ENCODE peak calls at places on chromosomes 3 and 15, in four cellular contexts. One of them, this sample, is unnamed.

GRCh38 chr15:57921371-57921770 is 144.1 kb downstream of the ALDH1A2 start:
- DNase-seq in activated B cell treated with CpG ODN at 0.5 μM for 24 hours: no peak
- DNase-seq in ELR: peak; percentile 14
- DNase-seq in stimulated activated CD8-positive, alpha-beta memory T cell treated with anti-CD3 and anti-CD28 coated beads, Interleukin-2, amount 100 ng/mL, for 48 hours: no peak
- DNase-seq in this sample: no peak

GRCh38 chr3:49723301-49723630 is 485 bp downstream of the GMPPB start:
- DNase-seq in activated B cell treated with CpG ODN at 0.5 μM for 24 hours: peak; percentile 41
- DNase-seq in ELR: peak; percentile 60
- DNase-seq in stimulated activated CD8-positive, alpha-beta memory T cell treated with anti-CD3 and anti-CD28 coated beads, Interleukin-2, amount 100 ng/mL, for 48 hours: peak; percentile 37
- DNase-seq in this sample: no peak

GRCh38 chr3:143002083-143002712 is 828 bp downstream of the U2SURP start:
- DNase-seq in activated B cell treated with CpG ODN at 0.5 μM for 24 hours: no peak
- DNase-seq in ELR: peak; percentile 57
- DNase-seq in stimulated activated CD8-positive, alpha-beta memory T cell treated with anti-CD3 and anti-CD28 coated beads, Interleukin-2, amount 100 ng/mL, for 48 hours: no peak
- DNase-seq in this sample: no peak

GRCh38 chr3:16759227-16759903 is 125.4 kb upstream of the PLCL2 start:
- DNase-seq in activated B cell treated with CpG ODN at 0.5 μM for 24 hours: no peak
- DNase-seq in ELR: peak; percentile 19
- DNase-seq in stimulated activated CD8-positive, alpha-beta memory T cell treated with anti-CD3 and anti-CD28 coated beads, Interleukin-2, amount 100 ng/mL, for 48 hours: no peak
- DNase-seq in this sample: no peak

GRCh38 chr15:44188810-44189209 is 6.3 kb downstream of the FRMD5 start:
- DNase-seq in activated B cell treated with CpG ODN at 0.5 μM for 24 hours: no peak
- DNase-seq in ELR: no peak
- DNase-seq in stimulated activated CD8-positive, alpha-beta memory T cell treated with anti-CD3 and anti-CD28 coated beads, Interleukin-2, amount 100 ng/mL, for 48 hours: no peak
- DNase-seq in this sample: no peak

GRCh38 chr15:27627623-27628022 is 471.5 kb downstream of the OCA2 start:
- DNase-seq in activated B cell treated with CpG ODN at 0.5 μM for 24 hours: no peak
- DNase-seq in ELR: no peak
- DNase-seq in stimulated activated CD8-positive, alpha-beta memory T cell treated with anti-CD3 and anti-CD28 coated beads, Interleukin-2, amount 100 ng/mL, for 48 hours: no peak
- DNase-seq in this sample: no peak

GRCh38 chr15:90001062-90001682 is at the start of gene ZNF710:
- DNase-seq in activated B cell treated with CpG ODN at 0.5 μM for 24 hours: peak; percentile 49
- DNase-seq in ELR: peak; percentile 68
- DNase-seq in stimulated activated CD8-positive, alpha-beta memory T cell treated with anti-CD3 and anti-CD28 coated beads, Interleukin-2, amount 100 ng/mL, for 48 hours: no peak
- DNase-seq in this sample: peak; percentile 27

GRCh38 chr3:193744048-193744821 is 151.2 kb downstream of the OPA1 start:
- DNase-seq in activated B cell treated with CpG ODN at 0.5 μM for 24 hours: no peak
- DNase-seq in ELR: no peak
- DNase-seq in stimulated activated CD8-positive, alpha-beta memory T cell treated with anti-CD3 and anti-CD28 coated beads, Interleukin-2, amount 100 ng/mL, for 48 hours: no peak
- DNase-seq in this sample: no peak

GRCh38 chr3:10223676-10224639 is 24.3 kb upstream of the TATDN2 start:
- DNase-seq in activated B cell treated with CpG ODN at 0.5 μM for 24 hours: peak; percentile 34
- DNase-seq in ELR: peak; percentile 67
- DNase-seq in stimulated activated CD8-positive, alpha-beta memory T cell treated with anti-CD3 and anti-CD28 coated beads, Interleukin-2, amount 100 ng/mL, for 48 hours: no peak
- DNase-seq in this sample: peak; percentile 38

GRCh38 chr3:15823092-15823491 is 25.3 kb upstream of the ANKRD28 start:
- DNase-seq in activated B cell treated with CpG ODN at 0.5 μM for 24 hours: no peak
- DNase-seq in ELR: no peak
- DNase-seq in stimulated activated CD8-positive, alpha-beta memory T cell treated with anti-CD3 and anti-CD28 coated beads, Interleukin-2, amount 100 ng/mL, for 48 hours: no peak
- DNase-seq in this sample: no peak

GRCh38 chr3:195544634-195545033 is 1.5 kb upstream of the PPP1R2 start:
- DNase-seq in activated B cell treated with CpG ODN at 0.5 μM for 24 hours: no peak
- DNase-seq in ELR: no peak
- DNase-seq in stimulated activated CD8-positive, alpha-beta memory T cell treated with anti-CD3 and anti-CD28 coated beads, Interleukin-2, amount 100 ng/mL, for 48 hours: no peak
- DNase-seq in this sample: no peak

GRCh38 chr15:60400957-60401356 is 3.2 kb upstream of the ANXA2 start:
- DNase-seq in activated B cell treated with CpG ODN at 0.5 μM for 24 hours: no peak
- DNase-seq in ELR: no peak
- DNase-seq in stimulated activated CD8-positive, alpha-beta memory T cell treated with anti-CD3 and anti-CD28 coated beads, Interleukin-2, amount 100 ng/mL, for 48 hours: no peak
- DNase-seq in this sample: no peak

GRCh38 chr3:147887797-147888196 is 478.6 kb downstream of the ZIC1 start:
- DNase-seq in activated B cell treated with CpG ODN at 0.5 μM for 24 hours: no peak
- DNase-seq in ELR: no peak
- DNase-seq in stimulated activated CD8-positive, alpha-beta memory T cell treated with anti-CD3 and anti-CD28 coated beads, Interleukin-2, amount 100 ng/mL, for 48 hours: no peak
- DNase-seq in this sample: no peak